ENCODE peak calls at places on chromosomes 4 and X, in seven cellular contexts. X, N, C, G, M, A and U are unnamed samples.

GRCh38 chr4:169988252-169988651 is 37.9 kb downstream of the MFAP3L start:
- DNase-seq in X (no peak), N (no peak), C (peak; percentile 13), G (no peak), M (no peak), A (no peak), U (no peak)

GRCh38 chr4:183746305-183747229 is 87.5 kb downstream of the TRAPPC11 start:
- DNase-seq in X (no peak), N (no peak), C (no peak), G (no peak), M (no peak), A (no peak), U (no peak)

GRCh38 chr4:163161536-163162205 is 5.0 kb downstream of the NAF1 start:
- DNase-seq in X (no peak), N (peak; percentile 60), C (peak; percentile 65), G (no peak), M (no peak), A (no peak), U (no peak)

GRCh38 chr4:13544556-13545393 is 467 bp upstream of the NKX3-2 start:
- DNase-seq in X (peak; percentile 78), N (peak; percentile 33), C (peak; percentile 60), G (peak; percentile 78), M (peak; percentile 62), A (peak; percentile 81), U (no peak)

GRCh38 chr4:98959411-98959810 is 30.5 kb upstream of the EIF4E start:
- DNase-seq in X (no peak), N (no peak), C (no peak), G (no peak), M (no peak), A (no peak), U (no peak)

GRCh38 chr4:184907216-184907615 is 81.4 kb upstream of the ACSL1 start:
- DNase-seq in X (no peak), N (no peak), C (peak; percentile 13), G (no peak), M (no peak), A (no peak), U (no peak)

GRCh38 chr4:72432282-72432681 is 136.7 kb downstream of the ADAMTS3 start:
- DNase-seq in X (no peak), N (no peak), C (no peak), G (no peak), M (no peak), A (no peak), U (no peak)

GRCh38 chr4:80393246-80393969 is 57.9 kb downstream of the CFAP299 start:
- DNase-seq in X (no peak), N (peak; percentile 65), C (peak; percentile 45), G (no peak), M (no peak), A (no peak), U (peak; percentile 29)

GRCh38 chr4:142265536-142265935 is 580.6 kb downstream of the INPP4B start:
- DNase-seq in X (no peak), N (peak; percentile 33), C (peak; percentile 67), G (no peak), M (peak; percentile 27), A (peak; percentile 21), U (no peak)

GRCh38 chr4:98828801-98829200 is 100.1 kb downstream of the EIF4E start:
- DNase-seq in X (no peak), N (peak; percentile 3), C (peak; percentile 23), G (no peak), M (no peak), A (peak; percentile 19), U (no peak)

GRCh38 chr4:138409670-138410069 is 167.5 kb upstream of the SLC7A11 start:
- DNase-seq in X (no peak), N (no peak), C (no peak), G (no peak), M (no peak), A (no peak), U (no peak)

GRCh38 chr4:41057456-41057855 is 156.9 kb downstream of the APBB2 start:
- DNase-seq in X (no peak), N (peak; percentile 78), C (peak; percentile 57), G (no peak), M (no peak), A (no peak), U (peak; percentile 54)

GRCh38 chrX:153640736-153641574 is 6.0 kb upstream of the DUSP9 start:
- DNase-seq in X (peak; percentile 12), N (no peak), C (no peak), G (peak; percentile 52), M (peak; percentile 27), A (no peak), U (no peak)

GRCh38 chr4:153537493-153537960 is 71.4 kb downstream of the TMEM131L start:
- DNase-seq in X (no peak), N (no peak), C (no peak), G (no peak), M (no peak), A (no peak), U (no peak)

GRCh38 chr4:2256156-2256731 is 5.7 kb downstream of the MXD4 start:
- DNase-seq in X (no peak), N (no peak), C (no peak), G (peak; percentile 51), M (peak; percentile 65), A (no peak), U (no peak)

GRCh38 chr4:112982677-112983076 is 66.8 kb upstream of the ANK2 start:
- DNase-seq in X (no peak), N (peak; percentile 38), C (peak; percentile 7), G (no peak), M (no peak), A (no peak), U (no peak)

GRCh38 chr4:38752393-38752961 is 30.3 kb downstream of the TLR10 start:
- DNase-seq in X (no peak), N (peak; percentile 44), C (peak; percentile 76), G (no peak), M (no peak), A (no peak), U (peak; percentile 49)

GRCh38 chr4:133581971-133582619 is 433.0 kb downstream of the PCDH10 start:
- DNase-seq in X (no peak), N (no peak), C (peak; percentile 54), G (no peak), M (no peak), A (no peak), U (peak; percentile 86)

GRCh38 chr4:159248383-159249178 is 145.7 kb downstream of the RAPGEF2 start:
- DNase-seq in X (no peak), N (peak; percentile 84), C (peak; percentile 94), G (no peak), M (no peak), A (no peak), U (peak; percentile 27)

DNA sequence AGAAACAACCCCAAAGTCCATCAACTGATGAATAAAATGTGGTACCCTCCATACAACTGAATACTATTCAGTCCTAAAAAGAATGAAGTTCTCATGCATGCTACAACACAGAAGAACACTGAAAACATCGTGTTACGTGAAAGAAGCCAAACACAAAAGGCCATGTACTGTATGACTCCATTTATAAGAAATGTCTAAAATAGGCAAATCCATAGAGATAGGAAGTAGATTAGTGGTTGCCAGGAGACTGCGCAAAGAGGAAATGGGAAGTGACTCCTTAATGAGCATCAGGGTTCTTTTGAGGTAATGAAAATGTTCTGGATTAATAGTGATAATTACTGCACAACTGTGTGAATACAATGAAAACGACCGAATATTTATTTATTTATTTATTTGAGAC is 23.4 kb downstream of the FBXW7 start:
- DNase-seq in X (no peak), N (no peak), C (no peak), G (no peak), M (no peak), A (no peak), U (no peak)
- TF ChIP-seq CTCF in X (no peak), N (no peak), C (no peak), G (no peak), M (no peak), A (no peak), U (no peak)

GRCh38 chr4:84967292-84967651 is 782 bp upstream of the WDFY3 start:
- DNase-seq in X (no peak), N (peak; percentile 40), C (peak; percentile 43), G (no peak), M (no peak), A (no peak), U (no peak)
- H3K4me3 ChIP-seq in X (peak overlapping the region; percentile 97), N (peak overlapping the region; percentile 72), C (peak overlapping the region; percentile 90), G (peak overlapping the region; percentile 77), M (peak overlapping the region; percentile 86), A (peak overlapping the region; percentile 56), U (peak overlapping the region; percentile 73)

GRCh38 chrX:53045002-53045401 is 3.6 kb upstream of the GPR173 start:
- DNase-seq in X (no peak), N (no peak), C (no peak), G (no peak), M (no peak), A (no peak), U (no peak)

GRCh38 chrX:53048169-53049126 is at the start of gene GPR173:
- DNase-seq in X (peak; percentile 56), N (peak; percentile 74), C (peak; percentile 64), G (no peak), M (peak; percentile 55), A (no peak), U (no peak)

GRCh38 chrX:53049127-53049517 is 533 bp downstream of the GPR173 start:
- DNase-seq in X (no peak), N (no peak), C (no peak), G (no peak), M (no peak), A (no peak), U (no peak)

GRCh38 chrX:53050841-53051240 is 2.3 kb downstream of the GPR173 start:
- DNase-seq in X (no peak), N (peak; percentile 16), C (no peak), G (no peak), M (no peak), A (no peak), U (peak; percentile 18)

DNA sequence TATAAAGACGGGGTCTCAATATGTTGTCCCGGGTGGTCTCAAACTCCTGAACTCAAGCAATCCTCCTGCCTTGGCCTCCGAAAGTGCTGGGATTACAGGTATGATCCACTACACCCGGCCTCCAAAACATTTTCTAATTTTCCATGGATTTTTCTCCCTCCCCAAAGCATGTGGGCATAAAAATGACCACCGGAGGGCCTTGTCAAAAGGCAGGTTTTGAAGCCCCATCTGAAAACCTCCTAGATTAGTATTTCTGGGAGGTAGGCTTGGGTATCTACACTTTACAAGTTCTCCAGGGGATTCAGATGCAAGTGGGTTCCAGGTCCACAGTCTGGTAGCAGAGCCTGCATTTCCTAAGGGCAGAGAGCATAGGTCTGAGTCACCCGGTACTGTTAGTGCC is 1.4 kb upstream of the GPR173 start:
- DNase-seq in X (no peak), N (no peak), C (no peak), G (no peak), M (no peak), A (no peak), U (no peak)
- TF ChIP-seq CTCF in X (no peak), N (peak; percentile 48), C (peak; percentile 47), G (no peak), M (no peak), A (peak; percentile 27), U (peak; percentile 43)

GRCh38 chrX:9862525-9862924 is 76.3 kb downstream of the SHROOM2 start:
- DNase-seq in X (no peak), N (no peak), C (no peak), G (no peak), M (no peak), A (no peak), U (no peak)

GRCh38 chrX:9865804-9866471 is 79.7 kb downstream of the SHROOM2 start:
- DNase-seq in X (no peak), N (no peak), C (no peak), G (no peak), M (no peak), A (peak; percentile 87), U (no peak)

GRCh38 chrX:9861711-9862110 is 75.5 kb downstream of the SHROOM2 start:
- DNase-seq in X (no peak), N (no peak), C (no peak), G (no peak), M (no peak), A (no peak), U (no peak)

GRCh38 chrX:9862953-9863352 is 76.7 kb downstream of the SHROOM2 start:
- DNase-seq in X (no peak), N (no peak), C (no peak), G (no peak), M (no peak), A (no peak), U (no peak)

GRCh38 chrX:9864011-9864410 is 77.8 kb downstream of the SHROOM2 start:
- DNase-seq in X (no peak), N (no peak), C (no peak), G (no peak), M (no peak), A (no peak), U (no peak)
- H3K4me3 ChIP-seq in X (no peak overlapping the region), N (no peak overlapping the region), C (no peak overlapping the region), G (no peak overlapping the region), M (no peak overlapping the region), A (no peak overlapping the region), U (no peak overlapping the region)